ENCODE peak calls at places on chromosome 4, in seven cellular contexts. U, H, N, F, P, V and Z are unnamed samples.

GRCh38 chr4:174317531-174317930 is 33.8 kb downstream of the CEP44 start:
- DNase-seq in U (no peak), H (no peak), N (no peak), F (no peak), P (no peak), V (no peak), Z (no peak)

GRCh38 chr4:108396900-108397299 is 223.5 kb upstream of the RPL34 start:
- DNase-seq in U (no peak), H (no peak), N (no peak), F (no peak), P (no peak), V (no peak), Z (no peak)

GRCh38 chr4:102541708-102542107 is 40.5 kb downstream of the NFKB1 start:
- DNase-seq in U (no peak), H (peak; percentile 11), N (no peak), F (no peak), P (peak; percentile 19), V (no peak), Z (no peak)

GRCh38 chr4:32148120-32148666 is 1428.0 kb downstream of the PCDH7 start:
- DNase-seq in U (no peak), H (no peak), N (no peak), F (no peak), P (no peak), V (no peak), Z (no peak)

GRCh38 chr4:145944886-145945285 is 6.3 kb upstream of the ZNF827 start:
- DNase-seq in U (no peak), H (no peak), N (no peak), F (no peak), P (no peak), V (no peak), Z (no peak)

GRCh38 chr4:137651128-137651527 is 118.8 kb upstream of the PCDH18 start:
- DNase-seq in U (no peak), H (no peak), N (no peak), F (no peak), P (no peak), V (no peak), Z (no peak)

GRCh38 chr4:88661724-88662123 is 35.9 kb downstream of the NAP1L5 start:
- DNase-seq in U (no peak), H (no peak), N (no peak), F (no peak), P (no peak), V (no peak), Z (no peak)

GRCh38 chr4:73721901-73722300 is 18.5 kb upstream of the CXCL8 start:
- DNase-seq in U (no peak), H (no peak), N (no peak), F (no peak), P (no peak), V (no peak), Z (no peak)

GRCh38 chr4:174538123-174538875 is 16.0 kb upstream of the HPGD start:
- DNase-seq in U (no peak), H (peak; percentile 51), N (peak; percentile 69), F (peak; percentile 57), P (no peak), V (no peak), Z (no peak)

GRCh38 chr4:86497131-86497530 is 97.0 kb upstream of the PTPN13 start:
- DNase-seq in U (no peak), H (no peak), N (peak; percentile 16), F (no peak), P (no peak), V (no peak), Z (peak; percentile 73)

GRCh38 chr4:123624959-123625358 is 228.4 kb downstream of the SPRY1 start:
- DNase-seq in U (no peak), H (no peak), N (peak; percentile 27), F (no peak), P (no peak), V (no peak), Z (no peak)

GRCh38 chr4:3301450-3302163 is 8.8 kb downstream of the RGS12 start:
- DNase-seq in U (no peak), H (no peak), N (no peak), F (no peak), P (no peak), V (no peak), Z (no peak)

GRCh38 chr4:3792813-3793212 is 26.6 kb downstream of the ADRA2C start:
- DNase-seq in U (peak; percentile 72), H (peak; percentile 33), N (no peak), F (no peak), P (peak; percentile 54), V (no peak), Z (no peak)

GRCh38 chr4:15325987-15326386 is 101.8 kb upstream of the C1QTNF7 start:
- DNase-seq in U (no peak), H (no peak), N (no peak), F (no peak), P (no peak), V (no peak), Z (no peak)

GRCh38 chr4:26452565-26453531 is 37.4 kb downstream of the CCKAR start:
- DNase-seq in U (peak; percentile 32), H (no peak), N (no peak), F (no peak), P (no peak), V (no peak), Z (no peak)

GRCh38 chr4:86718152-86718551 is 124.0 kb downstream of the PTPN13 start:
- DNase-seq in U (no peak), H (no peak), N (no peak), F (no peak), P (no peak), V (no peak), Z (no peak)

GRCh38 chr4:154569028-154569427 is 6.2 kb downstream of the FGB start:
- DNase-seq in U (no peak), H (no peak), N (no peak), F (no peak), P (no peak), V (no peak), Z (peak; percentile 20)

GRCh38 chr4:140271553-140271952 is 101.9 kb upstream of the SCOC start:
- DNase-seq in U (no peak), H (no peak), N (no peak), F (no peak), P (no peak), V (no peak), Z (no peak)

GRCh38 chr4:108878781-108879180 is 115.9 kb upstream of the ETNPPL start:
- DNase-seq in U (no peak), H (no peak), N (no peak), F (no peak), P (no peak), V (no peak), Z (no peak)

GRCh38 chr4:24930136-24930535 is 17.3 kb upstream of the CCDC149 start:
- DNase-seq in U (no peak), H (no peak), N (no peak), F (no peak), P (no peak), V (no peak), Z (no peak)

GRCh38 chr4:48194986-48195773 is 61.1 kb upstream of the TXK start:
- DNase-seq in U (peak; percentile 9), H (no peak), N (no peak), F (no peak), P (no peak), V (no peak), Z (no peak)

GRCh38 chr4:26719954-26720552 is 136.2 kb downstream of the TBC1D19 start:
- DNase-seq in U (peak; percentile 12), H (peak; percentile 21), N (no peak), F (no peak), P (no peak), V (peak; percentile 8), Z (no peak)

GRCh38 chr4:123750044-123750443 is 353.4 kb downstream of the SPRY1 start:
- DNase-seq in U (no peak), H (no peak), N (no peak), F (peak; percentile 87), P (peak; percentile 23), V (no peak), Z (peak; percentile 20)

GRCh38 chr4:111323916-111324315 is 701.0 kb upstream of the PITX2 start:
- DNase-seq in U (no peak), H (no peak), N (no peak), F (no peak), P (no peak), V (no peak), Z (no peak)
- TF ChIP-seq JUND in U (no peak), H (no peak), N (no peak), F (no peak), P (no peak), V (no peak), Z (no peak)

GRCh38 chr4:98484031-98484430 is 174.4 kb downstream of the TSPAN5 start:
- DNase-seq in U (no peak), H (no peak), N (no peak), F (no peak), P (no peak), V (no peak), Z (no peak)

GRCh38 chr4:98482503-98482846 is 175.9 kb downstream of the TSPAN5 start:
- DNase-seq in U (no peak), H (no peak), N (no peak), F (no peak), P (no peak), V (no peak), Z (no peak)

GRCh38 chr4:98481167-98481566 is 177.2 kb downstream of the TSPAN5 start:
- DNase-seq in U (peak; percentile 66), H (no peak), N (no peak), F (peak; percentile 3), P (no peak), V (no peak), Z (no peak)

GRCh38 chr4:98480535-98480934 is 177.9 kb downstream of the TSPAN5 start:
- DNase-seq in U (no peak), H (no peak), N (no peak), F (no peak), P (no peak), V (no peak), Z (no peak)

GRCh38 chr4:98482847-98483806 is 175.3 kb downstream of the TSPAN5 start:
- DNase-seq in U (no peak), H (no peak), N (peak; percentile 56), F (peak; percentile 5), P (no peak), V (peak; percentile 10), Z (no peak)
- TF ChIP-seq JUND in U (no peak), H (no peak), N (peak; percentile 72), F (no peak), P (no peak), V (peak; percentile 48), Z (no peak)

DNA sequence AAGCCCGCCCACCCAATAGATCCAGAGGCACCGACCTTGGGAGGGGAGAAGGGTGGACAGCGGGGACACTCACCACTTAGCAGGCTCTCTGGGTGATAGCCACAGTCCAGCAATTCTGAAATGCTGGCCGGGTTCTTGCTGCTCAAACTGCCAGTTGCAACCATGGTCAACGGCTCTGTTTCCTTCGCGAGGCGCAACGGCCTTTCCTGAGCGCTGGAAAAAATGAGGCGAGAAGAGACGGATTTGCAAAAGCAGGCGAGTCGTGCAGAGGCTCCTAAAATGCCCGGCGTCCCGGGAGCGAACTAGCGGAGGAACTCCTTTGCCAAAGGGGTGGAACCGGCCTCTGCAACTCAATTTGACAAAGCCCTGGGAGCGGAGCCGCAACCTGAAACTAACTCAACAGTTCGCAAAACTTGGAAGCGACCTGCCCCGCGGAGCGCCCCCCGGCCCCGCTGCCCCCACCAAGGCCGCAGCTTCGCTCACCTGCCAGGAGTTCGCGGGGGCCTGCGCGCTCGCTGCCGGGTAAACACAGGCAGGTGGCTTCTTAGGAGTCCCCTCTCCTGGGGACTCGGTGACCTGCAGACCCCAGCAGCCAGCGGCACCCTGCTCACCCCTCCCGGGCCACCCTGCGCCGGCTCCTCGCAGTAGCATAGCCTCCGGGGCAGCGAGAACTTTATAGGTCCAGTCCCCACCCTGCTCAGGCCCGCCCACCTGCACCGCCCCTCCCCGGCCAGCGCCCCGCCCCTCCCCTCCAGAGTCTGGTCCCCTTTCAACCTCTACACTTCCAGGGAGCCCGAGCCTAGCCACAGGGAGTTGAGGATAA is at the start of gene DDIT4L:
- DNase-seq in U (peak; percentile 72), H (peak; percentile 1), N (no peak), F (no peak), P (no peak), V (peak; percentile 15), Z (no peak)
- TF ChIP-seq JUND in U (no peak), H (no peak), N (no peak), F (no peak), P (no peak), V (no peak), Z (no peak)

GRCh38 chr4:80189956-80190671 is 7.2 kb upstream of the PRDM8 start:
- DNase-seq in U (no peak), H (no peak), N (no peak), F (no peak), P (no peak), V (no peak), Z (no peak)
- TF ChIP-seq JUND in U (no peak), H (no peak), N (no peak), F (no peak), P (no peak), V (no peak), Z (no peak)